ENCODE peak calls at places on chromosomes 2 and 18, in four cellular contexts. U, B, J and K are unnamed samples. For H3K27me3, the result is how much of the 10 kb centered on the place peaks cover.

GRCh38 chr2:7060156-7060555 is 142.9 kb downstream of the RNF144A start:
- DNase-seq in U (no peak), J (no peak), B (no peak), K (no peak)

GRCh38 chr18:32812342-32812741 is 39.5 kb upstream of the KLHL14 start:
- DNase-seq in J (no peak), U (no peak), B (no peak), K (no peak)

GRCh38 chr2:195319548-195320415 is 337.2 kb upstream of the SLC39A10 start:
- DNase-seq in U (no peak), J (no peak), B (no peak), K (no peak)

GRCh38 chr2:209525834-209526281 is 102.0 kb downstream of the MAP2 start:
- DNase-seq in U (no peak), J (peak), B (peak), K (no peak)

GRCh38 chr2:157857881-157858280 is 18.2 kb downstream of the ACVR1 start:
- DNase-seq in J (no peak), B (peak), U (no peak), K (peak)

GRCh38 chr18:456361-456821 is 44.1 kb downstream of the COLEC12 start:
- DNase-seq in U (no peak), B (no peak), J (no peak), K (no peak)

GRCh38 chr2:176188218-176188968 is at the start of gene HOXD1:
- DNase-seq in U (no peak), J (no peak), B (no peak), K (no peak)

GRCh38 chr2:28101123-28101522 is 210.6 kb downstream of the BABAM2 start:
- DNase-seq in J (no peak), B (no peak), U (no peak), K (no peak)

GRCh38 chr2:152523091-152523490 is 188.1 kb downstream of the FMNL2 start:
- DNase-seq in U (no peak), J (no peak), B (no peak), K (no peak)

GRCh38 chr2:18701981-18702380 is 112.6 kb upstream of the NT5C1B start:
- DNase-seq in J (peak), B (no peak), U (no peak), K (no peak)

GRCh38 chr2:174771631-174772491 is 7.6 kb upstream of the CHRNA1 start:
- DNase-seq in U (peak), J (no peak), B (peak), K (peak)

GRCh38 chr2:150971910-150972309 is 289.8 kb downstream of the RBM43 start:
- DNase-seq in U (no peak), J (no peak), B (peak), K (no peak)

GRCh38 chr18:68267583-68267982 is 447.3 kb downstream of the TMX3 start:
- DNase-seq in B (no peak), J (peak), U (no peak), K (no peak)

GRCh38 chr2:12352891-12353290 is 363.8 kb upstream of the TRIB2 start:
- DNase-seq in J (no peak), B (no peak), U (no peak), K (no peak)

GRCh38 chr2:234996467-234997270 is 44.9 kb downstream of the SH3BP4 start:
- DNase-seq in U (no peak), J (peak), B (no peak), K (no peak)

GRCh38 chr2:171293661-171294060 is 133.0 kb upstream of the TLK1 start:
- DNase-seq in U (no peak), J (no peak), B (no peak), K (no peak)

GRCh38 chr2:97945791-97946190 is 50.0 kb downstream of the TMEM131 start:
- DNase-seq in U (no peak), B (no peak), J (no peak), K (no peak)

GRCh38 chr2:8623958-8624591 is 57.8 kb upstream of the ID2 start:
- DNase-seq in U (no peak), J (no peak), B (no peak), K (no peak)

GRCh38 chr2:179561702-179562101 is 297.1 kb upstream of the SESTD1 start:
- DNase-seq in U (no peak), B (no peak), J (no peak), K (no peak)

GRCh38 chr2:236366406-236366805 is 102.2 kb upstream of the ASB18 start:
- DNase-seq in J (no peak), U (no peak), B (no peak), K (no peak)

GRCh38 chr18:48085781-48086487 is 155.5 kb upstream of the SMAD2 start:
- DNase-seq in U (no peak), J (no peak), B (peak), K (no peak)

GRCh38 chr2:73907840-73908452 is 15.1 kb downstream of the ACTG2 start:
- DNase-seq in B (peak), J (no peak), U (no peak), K (peak)

GRCh38 chr2:15919716-15920444 is 20.5 kb upstream of the MYCN start:
- DNase-seq in J (no peak), B (no peak), U (no peak), K (no peak)

GRCh38 chr2:162057426-162057825 is 16.6 kb downstream of the DPP4 start:
- DNase-seq in U (no peak), J (no peak), B (no peak), K (no peak)

GRCh38 chr2:42438685-42439084 is 55.1 kb downstream of the KCNG3 start:
- DNase-seq in B (no peak), J (no peak), U (no peak), K (no peak)

GRCh38 chr2:1306687-1307516 is 106.4 kb upstream of the TPO start:
- DNase-seq in U (no peak), B (no peak), J (no peak), K (no peak)
- H3K27me3 ChIP-seq in U (under half), B (half or more), J (under half), K (under half)

DNA sequence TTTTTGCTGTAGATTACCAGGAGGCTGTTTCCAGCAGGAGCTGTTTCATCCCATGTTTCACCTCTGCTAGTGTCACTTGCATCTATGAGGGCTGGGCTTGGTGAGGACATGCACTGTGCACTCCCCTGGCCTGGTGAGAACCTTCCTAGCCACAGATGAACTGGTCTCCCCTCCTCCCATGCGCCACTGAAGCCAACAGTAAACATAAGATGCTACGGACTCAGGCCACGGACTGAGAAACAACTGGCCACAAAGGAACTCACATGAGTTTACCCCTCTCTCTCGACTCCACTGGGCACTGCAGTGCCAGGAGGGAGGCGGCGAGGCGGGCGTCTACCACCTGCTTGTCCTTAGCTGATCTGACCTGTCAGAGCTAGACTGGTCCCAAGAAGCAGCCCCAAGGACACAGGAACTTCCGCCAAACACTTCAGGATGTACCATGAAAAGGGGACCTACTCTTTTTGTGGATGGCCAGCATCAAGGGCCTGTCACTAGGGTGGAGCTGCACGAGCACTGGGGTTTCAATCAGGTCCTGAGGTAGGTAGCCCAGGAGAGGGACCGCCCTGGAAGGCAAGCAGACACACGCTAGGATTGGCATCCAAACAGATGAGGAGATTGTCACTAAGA is 22.8 kb upstream of the HES6 start:
- DNase-seq in U (no peak), J (no peak), B (no peak), K (no peak)
- H3K27ac ChIP-seq in U (no peak), J (no peak), B (no peak), K (no peak)

DNA sequence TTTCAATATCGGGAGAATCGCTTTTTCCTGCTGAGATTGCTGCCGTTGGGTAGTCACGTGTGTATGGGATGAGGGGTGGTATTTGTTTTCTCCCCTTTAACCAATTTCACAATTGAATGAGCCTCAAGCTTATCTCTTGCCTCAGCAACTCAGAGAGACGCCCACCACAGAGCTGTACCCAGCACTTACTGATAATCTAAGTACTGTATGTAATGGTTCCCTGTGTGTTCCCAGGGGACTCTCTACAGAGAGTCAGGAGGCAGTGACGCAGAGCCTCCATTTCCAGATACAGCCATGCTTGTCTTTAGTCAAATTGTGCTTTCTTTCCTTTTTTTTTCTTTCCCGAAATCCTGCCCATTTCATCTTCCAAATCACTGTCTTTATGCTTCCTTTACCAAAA is 1102.1 kb upstream of the KLHL29 start:
- DNase-seq in B (no peak), U (no peak), J (no peak), K (no peak)
- H3K4me3 ChIP-seq in B (no peak), U (no peak), J (no peak), K (no peak)

DNA sequence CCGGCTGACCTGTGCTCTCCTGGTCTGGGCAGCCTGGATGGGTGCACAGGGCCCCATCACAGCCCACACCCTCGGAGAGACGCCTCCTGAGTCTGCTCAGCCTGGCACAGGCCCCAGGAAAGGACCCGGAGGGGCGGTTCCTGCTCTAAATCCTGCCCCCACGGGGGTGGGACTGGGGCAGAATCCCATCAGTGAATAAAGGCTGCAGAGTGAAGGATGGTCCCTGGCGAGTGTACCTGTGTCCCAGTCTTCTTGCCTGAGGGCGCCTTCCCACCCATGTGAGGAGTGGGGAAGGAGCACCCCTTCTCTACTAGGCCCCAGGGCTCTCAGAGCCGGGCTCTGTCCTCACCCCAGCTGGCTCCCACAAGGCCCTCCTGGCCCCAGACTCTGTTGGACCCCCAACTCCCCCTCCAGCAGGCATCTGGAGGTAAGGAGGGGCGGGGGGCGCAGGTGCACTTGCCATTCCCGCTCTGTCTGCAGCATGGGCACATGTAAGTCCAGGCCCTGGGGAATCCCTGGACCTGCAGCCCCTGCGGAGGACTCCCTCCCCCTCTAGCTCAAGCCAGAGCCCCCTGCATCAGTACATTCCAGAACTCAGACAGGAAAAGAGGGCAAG is 21.3 kb downstream of the GPC1 start:
- DNase-seq in J (no peak), B (peak), U (no peak), K (no peak)
- H3K27me3 ChIP-seq in J (under half), B (under half), U (under half), K (under half)